ENCODE peak calls at places on chromosomes 3 and 15, in eight cellular contexts. B is HepG2, W is breast epithelium, G is stomach, K is K562, F is transverse colon, X is suprapubic skin, E is GM12892. Y is an unnamed sample.

GRCh38 chr3:159711560-159712333 is 276.9 kb upstream of the IL12A start:
- DNase-seq in W (no peak), E (no peak), B (no peak), K (no peak), G (no peak), F (no peak), X (no peak), Y (no peak)

GRCh38 chr15:63439536-63440264 is 58.1 kb upstream of the CA12 start:
- DNase-seq in K (no peak), W (no peak), E (no peak), F (no peak), G (no peak), X (no peak), B (no peak), Y (no peak)

GRCh38 chr3:81740731-81741130 is 20.7 kb downstream of the GBE1 start:
- DNase-seq in B (no peak), F (no peak), K (no peak), G (no peak), W (no peak), E (no peak), X (no peak), Y (no peak)

GRCh38 chr15:29988689-29989088 is 94.1 kb upstream of the GOLGA8J start:
- DNase-seq in X (no peak), B (no peak), K (no peak), E (no peak), F (no peak), G (no peak), W (no peak), Y (no peak)

GRCh38 chr3:141486735-141487418 is at the start of gene RASA2:
- DNase-seq in B (peak; percentile 26), F (peak; percentile 68), E (peak; percentile 67), W (peak; percentile 64), X (peak; percentile 83), K (peak; percentile 96), G (peak; percentile 73), Y (peak; percentile 50)

GRCh38 chr3:143654906-143655305 is 193.4 kb downstream of the SLC9A9 start:
- DNase-seq in K (no peak), W (no peak), F (no peak), G (no peak), B (no peak), X (no peak), E (no peak), Y (no peak)

GRCh38 chr3:63685340-63685739 is 32.9 kb downstream of the SNTN start:
- DNase-seq in B (no peak), E (no peak), X (no peak), K (no peak), F (no peak), W (no peak), G (no peak), Y (no peak)

GRCh38 chr3:115937054-115937453 is 313.7 kb downstream of the GAP43 start:
- DNase-seq in K (no peak), E (no peak), F (no peak), G (no peak), B (no peak), X (no peak), W (no peak), Y (no peak)

GRCh38 chr3:175075269-175075668 is 216.1 kb downstream of the NAALADL2 start:
- DNase-seq in E (no peak), B (no peak), W (no peak), K (no peak), F (no peak), G (no peak), X (no peak), Y (no peak)

GRCh38 chr3:51705276-51706020 is 1.4 kb upstream of the GRM2 start:
- DNase-seq in G (no peak), B (no peak), W (no peak), F (no peak), X (peak; percentile 34), E (no peak), K (no peak), Y (no peak)

GRCh38 chr15:68311464-68311835 is 33.9 kb downstream of the FEM1B start:
- DNase-seq in E (no peak), B (no peak), G (no peak), X (peak; percentile 35), F (no peak), K (no peak), W (peak; percentile 43), Y (no peak)

GRCh38 chr3:191197761-191198160 is 1.3 kb upstream of the OSTN start:
- DNase-seq in X (no peak), G (no peak), W (no peak), B (no peak), K (no peak), F (no peak), E (no peak), Y (no peak)

GRCh38 chr15:84605225-84605882 is 4.5 kb downstream of the ZSCAN2 start:
- DNase-seq in E (no peak), G (no peak), K (no peak), X (no peak), F (no peak), B (no peak), W (no peak), Y (no peak)

GRCh38 chr3:111299070-111299672 is 227.6 kb downstream of the NECTIN3 start:
- DNase-seq in K (no peak), G (no peak), W (no peak), X (no peak), B (no peak), E (no peak), F (no peak), Y (no peak)

GRCh38 chr15:78673917-78674444 is 33.0 kb upstream of the CHRNB4 start:
- DNase-seq in W (no peak), K (no peak), X (no peak), G (no peak), F (no peak), B (no peak), E (no peak), Y (no peak)

GRCh38 chr15:93179072-93179471 is 90.1 kb upstream of the RGMA start:
- DNase-seq in G (peak; percentile 27), X (peak; percentile 66), F (peak; percentile 63), B (no peak), K (peak; percentile 16), W (no peak), E (no peak), Y (no peak)

GRCh38 chr15:63856711-63857458 is 23.1 kb upstream of the HERC1 start:
- DNase-seq in B (no peak), W (no peak), E (no peak), K (no peak), G (no peak), F (no peak), X (no peak), Y (no peak)

GRCh38 chr3:53612508-53612907 is 118.1 kb downstream of the CACNA1D start:
- DNase-seq in K (no peak), X (no peak), W (no peak), B (no peak), G (no peak), E (no peak), F (no peak), Y (no peak)

GRCh38 chr3:69433938-69434263 is 48.0 kb upstream of the FRMD4B start:
- DNase-seq in G (no peak), K (no peak), E (no peak), F (no peak), W (no peak), B (no peak), X (no peak), Y (no peak)

GRCh38 chr3:183260167-183260904 is 7.3 kb downstream of the B3GNT5 start:
- DNase-seq in G (no peak), W (no peak), B (no peak), K (no peak), E (no peak), F (no peak), X (no peak), Y (no peak)

GRCh38 chr15:85482896-85483295 is 102.5 kb downstream of the AKAP13 start:
- DNase-seq in W (no peak), X (no peak), K (no peak), B (no peak), G (no peak), E (no peak), F (no peak), Y (no peak)

GRCh38 chr15:59501531-59502113 is 63.6 kb downstream of the FAM81A start:
- DNase-seq in W (no peak), K (peak; percentile 47), B (peak; percentile 72), E (peak; percentile 36), F (peak; percentile 57), X (no peak), G (peak; percentile 46), Y (no peak)

GRCh38 chr3:29324180-29324651 is 43.3 kb downstream of the RBMS3 start:
- DNase-seq in X (peak; percentile 66), F (peak; percentile 11), G (peak; percentile 27), K (no peak), B (no peak), W (no peak), E (no peak), Y (no peak)

GRCh38 chr15:74463634-74464033 is 2.7 kb upstream of the UBL7 start:
- DNase-seq in G (no peak), X (no peak), B (no peak), W (no peak), E (no peak), F (no peak), K (no peak), Y (no peak)

GRCh38 chr15:74464897-74465296 is 3.9 kb upstream of the UBL7 start:
- DNase-seq in F (no peak), X (no peak), E (no peak), W (no peak), B (no peak), G (no peak), K (no peak), Y (no peak)

GRCh38 chr15:74466570-74466969 is 5.6 kb upstream of the UBL7 start:
- DNase-seq in F (no peak), B (no peak), G (no peak), X (no peak), E (no peak), K (no peak), W (no peak), Y (no peak)

GRCh38 chr15:74461847-74462511 is 1.0 kb upstream of the UBL7 start:
- DNase-seq in W (no peak), B (no peak), K (no peak), F (no peak), E (no peak), G (no peak), X (no peak), Y (no peak)

GRCh38 chr15:74464216-74464615 is 3.3 kb upstream of the UBL7 start:
- DNase-seq in F (no peak), G (no peak), B (no peak), W (no peak), X (no peak), K (no peak), E (no peak), Y (no peak)
- TF ChIP-seq POLR2AphosphoS5 in F (no peak), G (no peak), B (no peak), W (no peak), X (no peak), K (no peak), E (no peak), Y (no peak)

GRCh38 chr3:47802734-47803477 is at the start of gene DHX30:
- DNase-seq in E (peak; percentile 92), K (peak; percentile 98), W (peak; percentile 80), G (peak; percentile 89), X (peak; percentile 89), B (peak; percentile 68), F (peak; percentile 89), Y (peak; percentile 89)
- TF ChIP-seq POLR2A in E (peak; percentile 59), K (peak; percentile 75), W (no peak), G (no peak), X (peak; percentile 37), B (peak; percentile 64), F (peak; percentile 35), Y (peak; percentile 84)

GRCh38 chr3:124774305-124774673 is 44.0 kb downstream of the UMPS start:
- DNase-seq in E (no peak), W (no peak), X (no peak), K (no peak), B (no peak), G (no peak), F (peak; percentile 19), Y (no peak)
- TF ChIP-seq POLR2AphosphoS5 in E (no peak), W (no peak), X (no peak), K (no peak), B (no peak), G (no peak), F (no peak), Y (peak; percentile 13)

GRCh38 chr3:170746175-170746942 is 123.6 kb downstream of the RPL22L1 start:
- DNase-seq in W (no peak), X (no peak), E (no peak), K (no peak), G (no peak), B (no peak), F (no peak), Y (no peak)
- TF ChIP-seq POLR2A in W (no peak), X (no peak), E (no peak), K (no peak), G (no peak), B (no peak), F (no peak), Y (no peak)

Y was measured in prostate gland.